ENCODE peak calls at places on chromosomes 2 and 18, in eight cellular contexts. One of them, this sample, is unnamed.

GRCh38 chr18:54335638-54336173 is 22.0 kb downstream of the STARD6 start:
- DNase-seq in hypothalamus: no peak
- DNase-seq in dorsolateral prefrontal cortex: no peak
- DNase-seq in stimulated activated CD4-positive, alpha-beta T cell treated with anti-CD3 and anti-CD28 coated beads, Interleukin-15, amount 100 ng/mL, for 24 hours: no peak
- DNase-seq in mesothelial cell of epicardium: no peak
- DNase-seq in BE2C: no peak
- DNase-seq in BJ: no peak
- DNase-seq in amniotic epithelial cell: no peak
- DNase-seq in this sample: no peak

GRCh38 chr2:42169869-42170465 is 814 bp downstream of the EML4 start:
- DNase-seq in hypothalamus: no peak
- DNase-seq in dorsolateral prefrontal cortex: no peak
- DNase-seq in stimulated activated CD4-positive, alpha-beta T cell treated with anti-CD3 and anti-CD28 coated beads, Interleukin-15, amount 100 ng/mL, for 24 hours: no peak
- DNase-seq in mesothelial cell of epicardium: no peak
- DNase-seq in BE2C: no peak
- DNase-seq in BJ: no peak
- DNase-seq in amniotic epithelial cell: no peak
- DNase-seq in this sample: no peak

GRCh38 chr2:120936476-120937334 is 201.0 kb downstream of the GLI2 start:
- DNase-seq in hypothalamus: no peak
- DNase-seq in dorsolateral prefrontal cortex: no peak
- DNase-seq in stimulated activated CD4-positive, alpha-beta T cell treated with anti-CD3 and anti-CD28 coated beads, Interleukin-15, amount 100 ng/mL, for 24 hours: no peak
- DNase-seq in mesothelial cell of epicardium: no peak
- DNase-seq in BE2C: no peak
- DNase-seq in BJ: peak; percentile 56
- DNase-seq in amniotic epithelial cell: peak; percentile 52
- DNase-seq in this sample: no peak

GRCh38 chr2:136255127-136255526 is 137.2 kb upstream of the CXCR4 start:
- DNase-seq in hypothalamus: no peak
- DNase-seq in dorsolateral prefrontal cortex: no peak
- DNase-seq in stimulated activated CD4-positive, alpha-beta T cell treated with anti-CD3 and anti-CD28 coated beads, Interleukin-15, amount 100 ng/mL, for 24 hours: no peak
- DNase-seq in mesothelial cell of epicardium: no peak
- DNase-seq in BE2C: no peak
- DNase-seq in BJ: no peak
- DNase-seq in amniotic epithelial cell: no peak
- DNase-seq in this sample: no peak

GRCh38 chr2:241182531-241183133 is 5.8 kb upstream of the ANO7 start:
- DNase-seq in hypothalamus: no peak
- DNase-seq in dorsolateral prefrontal cortex: no peak
- DNase-seq in stimulated activated CD4-positive, alpha-beta T cell treated with anti-CD3 and anti-CD28 coated beads, Interleukin-15, amount 100 ng/mL, for 24 hours: no peak
- DNase-seq in mesothelial cell of epicardium: no peak
- DNase-seq in BE2C: no peak
- DNase-seq in BJ: no peak
- DNase-seq in amniotic epithelial cell: no peak
- DNase-seq in this sample: no peak

GRCh38 chr2:64455031-64455332 is 1.0 kb downstream of the LGALSL start:
- DNase-seq in hypothalamus: no peak
- DNase-seq in dorsolateral prefrontal cortex: no peak
- DNase-seq in stimulated activated CD4-positive, alpha-beta T cell treated with anti-CD3 and anti-CD28 coated beads, Interleukin-15, amount 100 ng/mL, for 24 hours: no peak
- DNase-seq in mesothelial cell of epicardium: no peak
- DNase-seq in BE2C: no peak
- DNase-seq in BJ: no peak
- DNase-seq in amniotic epithelial cell: no peak
- DNase-seq in this sample: no peak

GRCh38 chr2:138035597-138036217 is 71.4 kb downstream of the HNMT start:
- DNase-seq in hypothalamus: no peak
- DNase-seq in dorsolateral prefrontal cortex: no peak
- DNase-seq in stimulated activated CD4-positive, alpha-beta T cell treated with anti-CD3 and anti-CD28 coated beads, Interleukin-15, amount 100 ng/mL, for 24 hours: no peak
- DNase-seq in mesothelial cell of epicardium: no peak
- DNase-seq in BE2C: no peak
- DNase-seq in BJ: peak; percentile 39
- DNase-seq in amniotic epithelial cell: peak; percentile 96
- DNase-seq in this sample: no peak

GRCh38 chr2:148756292-148756975 is 111.9 kb downstream of the EPC2 start:
- DNase-seq in hypothalamus: no peak
- DNase-seq in dorsolateral prefrontal cortex: no peak
- DNase-seq in stimulated activated CD4-positive, alpha-beta T cell treated with anti-CD3 and anti-CD28 coated beads, Interleukin-15, amount 100 ng/mL, for 24 hours: no peak
- DNase-seq in mesothelial cell of epicardium: no peak
- DNase-seq in BE2C: no peak
- DNase-seq in BJ: peak; percentile 1
- DNase-seq in amniotic epithelial cell: peak; percentile 58
- DNase-seq in this sample: no peak

GRCh38 chr18:78494204-78494603 is 485.4 kb upstream of the SALL3 start:
- DNase-seq in hypothalamus: no peak
- DNase-seq in dorsolateral prefrontal cortex: no peak
- DNase-seq in stimulated activated CD4-positive, alpha-beta T cell treated with anti-CD3 and anti-CD28 coated beads, Interleukin-15, amount 100 ng/mL, for 24 hours: no peak
- DNase-seq in mesothelial cell of epicardium: no peak
- DNase-seq in BE2C: no peak
- DNase-seq in BJ: no peak
- DNase-seq in amniotic epithelial cell: no peak
- DNase-seq in this sample: no peak

GRCh38 chr2:96315400-96316071 is 9.6 kb upstream of the ITPRIPL1 start:
- DNase-seq in hypothalamus: no peak
- DNase-seq in dorsolateral prefrontal cortex: no peak
- DNase-seq in stimulated activated CD4-positive, alpha-beta T cell treated with anti-CD3 and anti-CD28 coated beads, Interleukin-15, amount 100 ng/mL, for 24 hours: peak; percentile 23
- DNase-seq in mesothelial cell of epicardium: no peak
- DNase-seq in BE2C: no peak
- DNase-seq in BJ: peak; percentile 46
- DNase-seq in amniotic epithelial cell: peak; percentile 49
- DNase-seq in this sample: no peak

GRCh38 chr2:97646977-97647376 is 1.1 kb downstream of the COX5B start:
- DNase-seq in hypothalamus: no peak
- DNase-seq in dorsolateral prefrontal cortex: no peak
- DNase-seq in stimulated activated CD4-positive, alpha-beta T cell treated with anti-CD3 and anti-CD28 coated beads, Interleukin-15, amount 100 ng/mL, for 24 hours: no peak
- DNase-seq in mesothelial cell of epicardium: no peak
- DNase-seq in BE2C: no peak
- DNase-seq in BJ: no peak
- DNase-seq in amniotic epithelial cell: no peak
- DNase-seq in this sample: no peak

GRCh38 chr18:28793911-28794310 is 617.0 kb upstream of the CDH2 start:
- DNase-seq in hypothalamus: no peak
- DNase-seq in dorsolateral prefrontal cortex: no peak
- DNase-seq in stimulated activated CD4-positive, alpha-beta T cell treated with anti-CD3 and anti-CD28 coated beads, Interleukin-15, amount 100 ng/mL, for 24 hours: no peak
- DNase-seq in mesothelial cell of epicardium: no peak
- DNase-seq in BE2C: peak; percentile 25
- DNase-seq in BJ: no peak
- DNase-seq in amniotic epithelial cell: no peak
- DNase-seq in this sample: no peak

GRCh38 chr2:46298522-46299351 is 1.5 kb downstream of the EPAS1 start:
- DNase-seq in hypothalamus: no peak
- DNase-seq in dorsolateral prefrontal cortex: no peak
- DNase-seq in stimulated activated CD4-positive, alpha-beta T cell treated with anti-CD3 and anti-CD28 coated beads, Interleukin-15, amount 100 ng/mL, for 24 hours: peak; percentile 39
- DNase-seq in mesothelial cell of epicardium: peak; percentile 77
- DNase-seq in BE2C: peak; percentile 54
- DNase-seq in BJ: no peak
- DNase-seq in amniotic epithelial cell: peak; percentile 69
- DNase-seq in this sample: peak; percentile 50

GRCh38 chr2:218501665-218502064 is 66.5 kb downstream of the USP37 start:
- DNase-seq in hypothalamus: no peak
- DNase-seq in dorsolateral prefrontal cortex: no peak
- DNase-seq in stimulated activated CD4-positive, alpha-beta T cell treated with anti-CD3 and anti-CD28 coated beads, Interleukin-15, amount 100 ng/mL, for 24 hours: no peak
- DNase-seq in mesothelial cell of epicardium: no peak
- DNase-seq in BE2C: no peak
- DNase-seq in BJ: no peak
- DNase-seq in amniotic epithelial cell: peak; percentile 65
- DNase-seq in this sample: no peak

GRCh38 chr2:236663671-236664101 is 94.1 kb downstream of the ACKR3 start:
- DNase-seq in hypothalamus: no peak
- DNase-seq in dorsolateral prefrontal cortex: no peak
- DNase-seq in stimulated activated CD4-positive, alpha-beta T cell treated with anti-CD3 and anti-CD28 coated beads, Interleukin-15, amount 100 ng/mL, for 24 hours: no peak
- DNase-seq in mesothelial cell of epicardium: no peak
- DNase-seq in BE2C: no peak
- DNase-seq in BJ: peak; percentile 82
- DNase-seq in amniotic epithelial cell: peak; percentile 37
- DNase-seq in this sample: no peak

GRCh38 chr18:26405190-26405781 is 143.1 kb downstream of the KCTD1 start:
- DNase-seq in hypothalamus: peak; percentile 12
- DNase-seq in dorsolateral prefrontal cortex: peak; percentile 55
- DNase-seq in stimulated activated CD4-positive, alpha-beta T cell treated with anti-CD3 and anti-CD28 coated beads, Interleukin-15, amount 100 ng/mL, for 24 hours: peak; percentile 9
- DNase-seq in mesothelial cell of epicardium: no peak
- DNase-seq in BE2C: peak; percentile 33
- DNase-seq in BJ: no peak
- DNase-seq in amniotic epithelial cell: peak; percentile 47
- DNase-seq in this sample: peak; percentile 73

GRCh38 chr2:120465012-120465700 is 119.2 kb downstream of the INHBB start:
- DNase-seq in hypothalamus: no peak
- DNase-seq in dorsolateral prefrontal cortex: no peak
- DNase-seq in stimulated activated CD4-positive, alpha-beta T cell treated with anti-CD3 and anti-CD28 coated beads, Interleukin-15, amount 100 ng/mL, for 24 hours: no peak
- DNase-seq in mesothelial cell of epicardium: no peak
- DNase-seq in BE2C: no peak
- DNase-seq in BJ: no peak
- DNase-seq in amniotic epithelial cell: peak; percentile 66
- DNase-seq in this sample: no peak

GRCh38 chr2:8433390-8433789 is 248.5 kb upstream of the ID2 start:
- DNase-seq in hypothalamus: no peak
- DNase-seq in dorsolateral prefrontal cortex: no peak
- DNase-seq in stimulated activated CD4-positive, alpha-beta T cell treated with anti-CD3 and anti-CD28 coated beads, Interleukin-15, amount 100 ng/mL, for 24 hours: no peak
- DNase-seq in mesothelial cell of epicardium: peak; percentile 20
- DNase-seq in BE2C: no peak
- DNase-seq in BJ: no peak
- DNase-seq in amniotic epithelial cell: no peak
- DNase-seq in this sample: no peak

GRCh38 chr2:64491426-64491825 is 32.7 kb upstream of the AFTPH start:
- DNase-seq in hypothalamus: no peak
- DNase-seq in dorsolateral prefrontal cortex: no peak
- DNase-seq in stimulated activated CD4-positive, alpha-beta T cell treated with anti-CD3 and anti-CD28 coated beads, Interleukin-15, amount 100 ng/mL, for 24 hours: no peak
- DNase-seq in mesothelial cell of epicardium: no peak
- DNase-seq in BE2C: no peak
- DNase-seq in BJ: no peak
- DNase-seq in amniotic epithelial cell: peak; percentile 57
- DNase-seq in this sample: no peak

GRCh38 chr2:169452080-169452479 is 27.2 kb upstream of the BBS5 start:
- DNase-seq in hypothalamus: no peak
- DNase-seq in dorsolateral prefrontal cortex: no peak
- DNase-seq in stimulated activated CD4-positive, alpha-beta T cell treated with anti-CD3 and anti-CD28 coated beads, Interleukin-15, amount 100 ng/mL, for 24 hours: no peak
- DNase-seq in mesothelial cell of epicardium: no peak
- DNase-seq in BE2C: peak; percentile 11
- DNase-seq in BJ: no peak
- DNase-seq in amniotic epithelial cell: peak; percentile 56
- DNase-seq in this sample: peak; percentile 29

GRCh38 chr18:55859116-55859515 is 271.1 kb upstream of the TCF4 start:
- DNase-seq in hypothalamus: no peak
- DNase-seq in dorsolateral prefrontal cortex: no peak
- DNase-seq in stimulated activated CD4-positive, alpha-beta T cell treated with anti-CD3 and anti-CD28 coated beads, Interleukin-15, amount 100 ng/mL, for 24 hours: no peak
- DNase-seq in mesothelial cell of epicardium: no peak
- DNase-seq in BE2C: no peak
- DNase-seq in BJ: no peak
- DNase-seq in amniotic epithelial cell: no peak
- DNase-seq in this sample: no peak

GRCh38 chr2:176110975-176111663 is 4.0 kb downstream of the HOXD11 start:
- DNase-seq in hypothalamus: no peak
- DNase-seq in dorsolateral prefrontal cortex: no peak
- DNase-seq in stimulated activated CD4-positive, alpha-beta T cell treated with anti-CD3 and anti-CD28 coated beads, Interleukin-15, amount 100 ng/mL, for 24 hours: no peak
- DNase-seq in mesothelial cell of epicardium: no peak
- DNase-seq in BE2C: peak; percentile 66
- DNase-seq in BJ: no peak
- DNase-seq in amniotic epithelial cell: peak; percentile 41
- DNase-seq in this sample: peak; percentile 63

GRCh38 chr2:15584767-15585469 is 6.8 kb upstream of the DDX1 start:
- DNase-seq in hypothalamus: no peak
- DNase-seq in dorsolateral prefrontal cortex: no peak
- DNase-seq in stimulated activated CD4-positive, alpha-beta T cell treated with anti-CD3 and anti-CD28 coated beads, Interleukin-15, amount 100 ng/mL, for 24 hours: no peak
- DNase-seq in mesothelial cell of epicardium: no peak
- DNase-seq in BE2C: no peak
- DNase-seq in BJ: no peak
- DNase-seq in amniotic epithelial cell: no peak
- DNase-seq in this sample: no peak

GRCh38 chr2:143480586-143481230 is 351.5 kb downstream of the ARHGAP15 start:
- DNase-seq in hypothalamus: no peak
- DNase-seq in dorsolateral prefrontal cortex: no peak
- DNase-seq in stimulated activated CD4-positive, alpha-beta T cell treated with anti-CD3 and anti-CD28 coated beads, Interleukin-15, amount 100 ng/mL, for 24 hours: no peak
- DNase-seq in mesothelial cell of epicardium: no peak
- DNase-seq in BE2C: no peak
- DNase-seq in BJ: no peak
- DNase-seq in amniotic epithelial cell: peak; percentile 6
- DNase-seq in this sample: no peak

GRCh38 chr2:31528823-31529222 is 51.9 kb downstream of the SRD5A2 start:
- DNase-seq in hypothalamus: no peak
- DNase-seq in dorsolateral prefrontal cortex: no peak
- DNase-seq in stimulated activated CD4-positive, alpha-beta T cell treated with anti-CD3 and anti-CD28 coated beads, Interleukin-15, amount 100 ng/mL, for 24 hours: no peak
- DNase-seq in mesothelial cell of epicardium: no peak
- DNase-seq in BE2C: no peak
- DNase-seq in BJ: no peak
- DNase-seq in amniotic epithelial cell: no peak
- DNase-seq in this sample: no peak

GRCh38 chr2:88006912-88007439 is 9.4 kb downstream of the RNU2-63P start:
- DNase-seq in hypothalamus: no peak
- DNase-seq in dorsolateral prefrontal cortex: no peak
- DNase-seq in stimulated activated CD4-positive, alpha-beta T cell treated with anti-CD3 and anti-CD28 coated beads, Interleukin-15, amount 100 ng/mL, for 24 hours: no peak
- DNase-seq in mesothelial cell of epicardium: no peak
- DNase-seq in BE2C: no peak
- DNase-seq in BJ: no peak
- DNase-seq in amniotic epithelial cell: no peak
- DNase-seq in this sample: no peak

GRCh38 chr2:44722002-44722625 is 219.4 kb upstream of the SIX3 start:
- DNase-seq in hypothalamus: no peak
- DNase-seq in dorsolateral prefrontal cortex: no peak
- DNase-seq in stimulated activated CD4-positive, alpha-beta T cell treated with anti-CD3 and anti-CD28 coated beads, Interleukin-15, amount 100 ng/mL, for 24 hours: no peak
- DNase-seq in mesothelial cell of epicardium: no peak
- DNase-seq in BE2C: no peak
- DNase-seq in BJ: no peak
- DNase-seq in amniotic epithelial cell: no peak
- DNase-seq in this sample: no peak

GRCh38 chr2:8694737-8695136 is 12.9 kb downstream of the ID2 start:
- DNase-seq in hypothalamus: no peak
- DNase-seq in dorsolateral prefrontal cortex: no peak
- DNase-seq in stimulated activated CD4-positive, alpha-beta T cell treated with anti-CD3 and anti-CD28 coated beads, Interleukin-15, amount 100 ng/mL, for 24 hours: no peak
- DNase-seq in mesothelial cell of epicardium: no peak
- DNase-seq in BE2C: no peak
- DNase-seq in BJ: no peak
- DNase-seq in amniotic epithelial cell: peak; percentile 72
- DNase-seq in this sample: peak; percentile 1

GRCh38 chr2:216849987-216850386 is 9.9 kb downstream of the TNP1 start:
- DNase-seq in hypothalamus: peak; percentile 38
- DNase-seq in dorsolateral prefrontal cortex: peak; percentile 73
- DNase-seq in stimulated activated CD4-positive, alpha-beta T cell treated with anti-CD3 and anti-CD28 coated beads, Interleukin-15, amount 100 ng/mL, for 24 hours: peak; percentile 49
- DNase-seq in mesothelial cell of epicardium: no peak
- DNase-seq in BE2C: peak; percentile 67
- DNase-seq in BJ: no peak
- DNase-seq in amniotic epithelial cell: no peak
- DNase-seq in this sample: no peak

GRCh38 chr2:98615481-98615880 is 7.1 kb downstream of the UNC50 start:
- DNase-seq in hypothalamus: no peak
- DNase-seq in dorsolateral prefrontal cortex: no peak
- DNase-seq in stimulated activated CD4-positive, alpha-beta T cell treated with anti-CD3 and anti-CD28 coated beads, Interleukin-15, amount 100 ng/mL, for 24 hours: no peak
- DNase-seq in mesothelial cell of epicardium: no peak
- DNase-seq in BE2C: no peak
- DNase-seq in BJ: no peak
- DNase-seq in amniotic epithelial cell: no peak
- DNase-seq in this sample: no peak

GRCh38 chr2:105127288-105127915 is 89.5 kb downstream of the MRPS9 start:
- DNase-seq in hypothalamus: no peak
- DNase-seq in dorsolateral prefrontal cortex: no peak
- DNase-seq in stimulated activated CD4-positive, alpha-beta T cell treated with anti-CD3 and anti-CD28 coated beads, Interleukin-15, amount 100 ng/mL, for 24 hours: no peak
- DNase-seq in mesothelial cell of epicardium: no peak
- DNase-seq in BE2C: no peak
- DNase-seq in BJ: no peak
- DNase-seq in amniotic epithelial cell: no peak
- DNase-seq in this sample: no peak

GRCh38 chr2:70456594-70457495 is 96.8 kb downstream of the TGFA start:
- DNase-seq in hypothalamus: no peak
- DNase-seq in dorsolateral prefrontal cortex: no peak
- DNase-seq in stimulated activated CD4-positive, alpha-beta T cell treated with anti-CD3 and anti-CD28 coated beads, Interleukin-15, amount 100 ng/mL, for 24 hours: no peak
- DNase-seq in mesothelial cell of epicardium: no peak
- DNase-seq in BE2C: no peak
- DNase-seq in BJ: no peak
- DNase-seq in amniotic epithelial cell: no peak
- DNase-seq in this sample: no peak

GRCh38 chr2:175309799-175310198 is 128.3 kb upstream of the ATP5MC3 start:
- DNase-seq in hypothalamus: no peak
- DNase-seq in dorsolateral prefrontal cortex: no peak
- DNase-seq in stimulated activated CD4-positive, alpha-beta T cell treated with anti-CD3 and anti-CD28 coated beads, Interleukin-15, amount 100 ng/mL, for 24 hours: peak; percentile 21
- DNase-seq in mesothelial cell of epicardium: no peak
- DNase-seq in BE2C: peak; percentile 51
- DNase-seq in BJ: no peak
- DNase-seq in amniotic epithelial cell: peak; percentile 10
- DNase-seq in this sample: peak; percentile 53

GRCh38 chr2:22673501-22673900 is 711.5 kb upstream of the KLHL29 start:
- DNase-seq in hypothalamus: no peak
- DNase-seq in dorsolateral prefrontal cortex: no peak
- DNase-seq in stimulated activated CD4-positive, alpha-beta T cell treated with anti-CD3 and anti-CD28 coated beads, Interleukin-15, amount 100 ng/mL, for 24 hours: no peak
- DNase-seq in mesothelial cell of epicardium: no peak
- DNase-seq in BE2C: no peak
- DNase-seq in BJ: no peak
- DNase-seq in amniotic epithelial cell: no peak
- DNase-seq in this sample: no peak

This sample was measured in WERI-Rb-1.